ENCODE peak calls at places on chromosome 19, in seven cellular contexts. A, K, I, P, Z, Y and U are unnamed samples.

GRCh38 chr19:16323532-16323931 is 1.1 kb upstream of the KLF2 start:
- DNase-seq in A (no peak), K (no peak), I (no peak), P (no peak), Z (no peak), Y (no peak), U (no peak)

GRCh38 chr19:1354496-1355257 is 29.0 kb upstream of the NDUFS7 start:
- DNase-seq in A (peak; percentile 95), K (peak; percentile 92), I (peak; percentile 92), P (peak; percentile 94), Z (peak; percentile 80), Y (peak; percentile 90), U (peak; percentile 93)

GRCh38 chr19:44668985-44669764 is 2.1 kb upstream of the CEACAM19 start:
- DNase-seq in A (no peak), K (no peak), I (no peak), P (no peak), Z (no peak), Y (no peak), U (no peak)

GRCh38 chr19:56119585-56119978 is 1.5 kb downstream of the ZNF787 start:
- DNase-seq in A (no peak), K (peak; percentile 63), I (peak; percentile 43), P (no peak), Z (peak; percentile 44), Y (no peak), U (no peak)

GRCh38 chr19:3062165-3063105 is at the start of gene TLE5:
- DNase-seq in A (peak; percentile 76), K (peak; percentile 75), I (peak; percentile 73), P (peak; percentile 73), Z (no peak), Y (peak; percentile 72), U (peak; percentile 81)

GRCh38 chr19:47994209-47994802 is at the start of gene ELSPBP1:
- DNase-seq in A (no peak), K (no peak), I (no peak), P (no peak), Z (no peak), Y (no peak), U (no peak)

GRCh38 chr19:52535831-52536800 is 8.6 kb downstream of the ZNF808 start:
- DNase-seq in A (peak; percentile 93), K (peak; percentile 91), I (peak; percentile 95), P (peak; percentile 76), Z (peak; percentile 61), Y (peak; percentile 94), U (peak; percentile 66)

GRCh38 chr19:15081911-15082310 is at the start of gene OR1I1:
- DNase-seq in A (no peak), K (no peak), I (no peak), P (no peak), Z (no peak), Y (no peak), U (no peak)

GRCh38 chr19:13621413-13621812 is 115.1 kb upstream of the CACNA1A start:
- DNase-seq in A (peak; percentile 55), K (peak; percentile 14), I (no peak), P (no peak), Z (peak; percentile 96), Y (no peak), U (no peak)

GRCh38 chr19:10654610-10655456 is 687 bp downstream of the ILF3 start:
- DNase-seq in A (peak; percentile 77), K (no peak), I (peak; percentile 79), P (peak; percentile 66), Z (no peak), Y (peak; percentile 48), U (peak; percentile 41)

GRCh38 chr19:33514885-33515485 is 6.6 kb downstream of the PEPD start:
- DNase-seq in A (no peak), K (peak; percentile 49), I (no peak), P (no peak), Z (peak; percentile 32), Y (peak; percentile 33), U (peak; percentile 8)

GRCh38 chr19:1407662-1408299 is 395 bp downstream of the DAZAP1 start:
- DNase-seq in A (peak; percentile 75), K (no peak), I (no peak), P (peak; percentile 71), Z (no peak), Y (no peak), U (peak; percentile 50)

GRCh38 chr19:55325172-55325571 is at the start of gene TMEM150B:
- DNase-seq in A (no peak), K (no peak), I (no peak), P (no peak), Z (no peak), Y (no peak), U (no peak)

GRCh38 chr19:10946964-10947657 is 13.7 kb upstream of the SMARCA4 start:
- DNase-seq in A (no peak), K (no peak), I (no peak), P (no peak), Z (peak; percentile 60), Y (no peak), U (no peak)

GRCh38 chr19:5002143-5002542 is 33.2 kb downstream of the KDM4B start:
- DNase-seq in A (no peak), K (no peak), I (no peak), P (no peak), Z (peak; percentile 73), Y (no peak), U (no peak)

GRCh38 chr19:53389591-53390377 is 5.2 kb upstream of the ZNF765 start:
- DNase-seq in A (no peak), K (peak; percentile 17), I (no peak), P (no peak), Z (no peak), Y (peak; percentile 24), U (no peak)

GRCh38 chr19:16660763-16661479 is at the start of gene TMEM38A:
- DNase-seq in A (peak; percentile 82), K (peak; percentile 74), I (peak; percentile 68), P (peak; percentile 75), Z (no peak), Y (peak; percentile 61), U (peak; percentile 66)

GRCh38 chr19:35755550-35756371 is 1.1 kb downstream of the HSPB6 start:
- DNase-seq in A (peak; percentile 98), K (peak; percentile 94), I (no peak), P (peak; percentile 69), Z (peak; percentile 55), Y (peak; percentile 40), U (peak; percentile 42)

GRCh38 chr19:1864480-1865171 is 1.2 kb upstream of the KLF16 start:
- DNase-seq in A (no peak), K (peak; percentile 79), I (peak; percentile 80), P (peak; percentile 85), Z (peak; percentile 38), Y (peak; percentile 71), U (peak; percentile 69)

GRCh38 chr19:35549174-35549788 is 3.9 kb downstream of the TMEM147 start:
- DNase-seq in A (no peak), K (no peak), I (peak; percentile 73), P (no peak), Z (peak; percentile 56), Y (peak; percentile 67), U (peak; percentile 78)

GRCh38 chr19:28324275-28325060 is 888.5 kb downstream of the UQCRFS1 start:
- DNase-seq in A (no peak), K (no peak), I (no peak), P (no peak), Z (no peak), Y (no peak), U (no peak)

DNA sequence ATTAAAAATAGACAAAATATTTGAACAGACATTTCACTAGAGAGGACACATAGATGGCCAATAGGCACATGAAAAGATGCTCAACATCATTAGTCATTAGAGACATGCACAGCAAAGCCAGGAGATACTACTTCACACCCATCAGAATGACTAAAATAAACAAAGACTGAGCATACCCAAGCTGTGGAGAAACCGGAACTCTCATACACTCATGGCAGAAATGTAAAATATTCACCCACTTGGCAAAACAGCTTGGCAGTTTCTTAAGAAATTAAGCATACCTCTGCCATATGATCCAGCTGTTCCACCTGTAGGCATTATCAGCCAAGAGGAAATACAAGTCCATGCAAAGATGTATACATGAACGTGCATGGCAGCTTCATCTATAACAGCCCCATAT is 213.4 kb downstream of the TSHZ3 start:
- DNase-seq in A (no peak), K (no peak), I (no peak), P (no peak), Z (peak; percentile 56), Y (no peak), U (no peak)
- H3K4me3 ChIP-seq in A (no peak overlapping the region), K (no peak overlapping the region), I (no peak overlapping the region), P (no peak overlapping the region), Z (no peak overlapping the region), Y (no peak overlapping the region), U (no peak overlapping the region)

GRCh38 chr19:18794692-18795091 is 3.6 kb upstream of the COMP start:
- DNase-seq in A (no peak), K (no peak), I (no peak), P (no peak), Z (no peak), Y (no peak), U (no peak)

GRCh38 chr19:18793144-18794028 is 2.3 kb upstream of the COMP start:
- DNase-seq in A (no peak), K (no peak), I (no peak), P (no peak), Z (no peak), Y (no peak), U (no peak)

GRCh38 chr19:18792661-18793060 is 1.6 kb upstream of the COMP start:
- DNase-seq in A (no peak), K (no peak), I (no peak), P (no peak), Z (no peak), Y (no peak), U (no peak)

GRCh38 chr19:18795540-18795939 is 4.4 kb upstream of the COMP start:
- DNase-seq in A (no peak), K (peak; percentile 64), I (peak; percentile 56), P (no peak), Z (no peak), Y (no peak), U (no peak)

GRCh38 chr19:18794029-18794313 is 2.9 kb upstream of the COMP start:
- DNase-seq in A (no peak), K (no peak), I (no peak), P (no peak), Z (no peak), Y (no peak), U (no peak)
- TF ChIP-seq CTCF in A (no peak), K (no peak), I (no peak), P (no peak), Z (no peak), Y (no peak), U (no peak)

GRCh38 chr19:58561373-58562125 is 3.1 kb upstream of the UBE2M start:
- DNase-seq in A (peak; percentile 58), K (no peak), I (no peak), P (no peak), Z (no peak), Y (no peak), U (no peak)

GRCh38 chr19:58559275-58560006 is 1.0 kb upstream of the UBE2M start:
- DNase-seq in A (peak; percentile 97), K (peak; percentile 94), I (peak; percentile 95), P (peak; percentile 95), Z (peak; percentile 89), Y (peak; percentile 94), U (peak; percentile 88)

GRCh38 chr19:58558623-58559274 is 338 bp upstream of the UBE2M start:
- DNase-seq in A (peak; percentile 99), K (peak; percentile 99), I (peak; percentile 100), P (peak; percentile 99), Z (peak; percentile 98), Y (peak; percentile 99), U (peak; percentile 99)

GRCh38 chr19:58560921-58561320 is 2.5 kb upstream of the UBE2M start:
- DNase-seq in A (no peak), K (no peak), I (no peak), P (no peak), Z (no peak), Y (no peak), U (no peak)

GRCh38 chr19:58560007-58560887 is 1.8 kb upstream of the UBE2M start:
- DNase-seq in A (no peak), K (no peak), I (no peak), P (no peak), Z (no peak), Y (no peak), U (no peak)
- H3K4me1 ChIP-seq in A (no peaks in the 10 kb centered on the region), K (peaks cover 55% of the 10 kb centered on the region), I (peaks cover 9% of the 10 kb centered on the region), P (peaks cover 39% of the 10 kb centered on the region), Z (peaks cover 25% of the 10 kb centered on the region), Y (peaks cover 57% of the 10 kb centered on the region), U (peaks cover 60% of the 10 kb centered on the region)

GRCh38 chr19:42251572-42251990 is 3.3 kb downstream of the ERF start:
- DNase-seq in A (no peak), K (no peak), I (no peak), P (no peak), Z (no peak), Y (no peak), U (no peak)
- H3K4me3 ChIP-seq in A (peak overlapping the region; percentile 85), K (peak overlapping the region; percentile 95), I (peak overlapping the region; percentile 93), P (no peak overlapping the region), Z (no peak overlapping the region), Y (no peak overlapping the region), U (no peak overlapping the region)